ENCODE peak calls at places on chromosomes 2 and 18, in four cellular contexts. T is GM12878, B is K562, Q is HepG2. Z is an unnamed sample.

GRCh38 chr2:128594273-128594910 is 275.7 kb upstream of the HS6ST1 start:
- DNase-seq in T (no peak), B (no peak), Q (no peak), Z (no peak)

GRCh38 chr2:30691091-30691947 is 115.9 kb downstream of the CAPN13 start:
- DNase-seq in T (no peak), B (no peak), Q (no peak), Z (no peak)

GRCh38 chr18:79413426-79413825 is 17.7 kb downstream of the NFATC1 start:
- DNase-seq in T (no peak), B (no peak), Q (no peak), Z (no peak)

GRCh38 chr2:220891405-220891804 is 680.7 kb downstream of the EPHA4 start:
- DNase-seq in T (no peak), B (no peak), Q (no peak), Z (peak; percentile 60)

GRCh38 chr18:32175265-32175664 is 14.6 kb upstream of the MEP1B start:
- DNase-seq in T (no peak), B (no peak), Q (no peak), Z (no peak)

GRCh38 chr18:23260932-23261590 is 125.8 kb downstream of the CABLES1 start:
- DNase-seq in T (no peak), B (no peak), Q (no peak), Z (no peak)

GRCh38 chr2:105103481-105103880 is 65.6 kb downstream of the MRPS9 start:
- DNase-seq in T (no peak), B (no peak), Q (no peak), Z (no peak)

GRCh38 chr2:85423525-85423924 is 5.0 kb downstream of the SH2D6 start:
- DNase-seq in T (no peak), B (no peak), Q (no peak), Z (no peak)

GRCh38 chr2:193350509-193350908 is 1155.8 kb upstream of the TMEFF2 start:
- DNase-seq in T (no peak), B (no peak), Q (no peak), Z (no peak)

GRCh38 chr2:58562281-58562680 is 321.2 kb upstream of the FANCL start:
- DNase-seq in T (no peak), B (no peak), Q (no peak), Z (no peak)

GRCh38 chr18:59061914-59062642 is 77.6 kb upstream of the SEC11C start:
- DNase-seq in T (peak; percentile 27), B (no peak), Q (no peak), Z (no peak)

GRCh38 chr18:54161267-54161666 is 63.2 kb downstream of the MBD2 start:
- DNase-seq in T (no peak), B (no peak), Q (no peak), Z (no peak)

GRCh38 chr18:58045265-58046086 is 1.4 kb downstream of the NEDD4L start:
- DNase-seq in T (no peak), B (peak; percentile 19), Q (peak; percentile 41), Z (no peak)

GRCh38 chr18:32139835-32140283 is 48.2 kb downstream of the RNF138 start:
- DNase-seq in T (no peak), B (no peak), Q (no peak), Z (no peak)

GRCh38 chr2:111704246-111704645 is 179.7 kb downstream of the ANAPC1 start:
- DNase-seq in T (no peak), B (no peak), Q (peak; percentile 28), Z (no peak)

GRCh38 chr2:7593286-7593685 is 676.1 kb downstream of the RNF144A start:
- DNase-seq in T (no peak), B (peak; percentile 7), Q (no peak), Z (no peak)

GRCh38 chr18:32911660-32912284 is 138.9 kb upstream of the KLHL14 start:
- DNase-seq in T (no peak), B (no peak), Q (no peak), Z (no peak)

GRCh38 chr2:163465440-163465839 is 270.4 kb downstream of the FIGN start:
- DNase-seq in T (no peak), B (no peak), Q (no peak), Z (no peak)

GRCh38 chr2:44237221-44237620 is 38.1 kb upstream of the SLC3A1 start:
- DNase-seq in T (peak; percentile 26), B (no peak), Q (no peak), Z (no peak)

GRCh38 chr2:189633392-189633811 is 27.9 kb upstream of the ASNSD1 start:
- DNase-seq in T (no peak), B (no peak), Q (no peak), Z (no peak)

GRCh38 chr2:29811378-29811777 is 110.0 kb downstream of the ALK start:
- DNase-seq in T (no peak), B (no peak), Q (no peak), Z (no peak)

GRCh38 chr2:133884739-133885381 is 316.6 kb upstream of the NCKAP5 start:
- DNase-seq in T (no peak), B (no peak), Q (peak; percentile 14), Z (no peak)

GRCh38 chr2:9174771-9175441 is 31.7 kb upstream of the ASAP2 start:
- DNase-seq in T (no peak), B (no peak), Q (no peak), Z (no peak)

GRCh38 chr18:62894681-62895390 is 179.5 kb downstream of the PHLPP1 start:
- DNase-seq in T (no peak), B (no peak), Q (no peak), Z (no peak)

GRCh38 chr2:37635359-37636208 is 35.9 kb downstream of the CDC42EP3 start:
- DNase-seq in T (peak; percentile 92), B (no peak), Q (no peak), Z (no peak)

GRCh38 chr2:52518673-52519072 is 1248.9 kb upstream of the CHAC2 start:
- DNase-seq in T (no peak), B (no peak), Q (no peak), Z (no peak)

GRCh38 chr18:3584897-3585460 is 135.0 kb downstream of the TGIF1 start:
- DNase-seq in T (no peak), B (peak; percentile 24), Q (no peak), Z (no peak)

GRCh38 chr18:45280486-45281263 is 334.6 kb upstream of the SLC14A2 start:
- DNase-seq in T (no peak), B (no peak), Q (no peak), Z (no peak)

GRCh38 chr2:108586631-108587030 is 52.4 kb downstream of the LIMS1 start:
- DNase-seq in T (no peak), B (no peak), Q (no peak), Z (no peak)

GRCh38 chr18:48673456-48674197 is 134.8 kb downstream of the CTIF start:
- DNase-seq in T (no peak), B (no peak), Q (no peak), Z (no peak)

GRCh38 chr2:24280161-24280560 is 80.2 kb downstream of the ITSN2 start:
- DNase-seq in T (no peak), B (no peak), Q (no peak), Z (no peak)

GRCh38 chr2:55155764-55156221 is 76.3 kb downstream of the CLHC1 start:
- DNase-seq in T (no peak), B (no peak), Q (no peak), Z (no peak)

GRCh38 chr18:12657849-12658829 is at the start of gene SPIRE1:
- DNase-seq in T (no peak), B (peak; percentile 83), Q (peak; percentile 29), Z (peak; percentile 52)
- TF ChIP-seq FOXK2 in T (no peak), B (no peak), Q (no peak), Z (no peak)

DNA sequence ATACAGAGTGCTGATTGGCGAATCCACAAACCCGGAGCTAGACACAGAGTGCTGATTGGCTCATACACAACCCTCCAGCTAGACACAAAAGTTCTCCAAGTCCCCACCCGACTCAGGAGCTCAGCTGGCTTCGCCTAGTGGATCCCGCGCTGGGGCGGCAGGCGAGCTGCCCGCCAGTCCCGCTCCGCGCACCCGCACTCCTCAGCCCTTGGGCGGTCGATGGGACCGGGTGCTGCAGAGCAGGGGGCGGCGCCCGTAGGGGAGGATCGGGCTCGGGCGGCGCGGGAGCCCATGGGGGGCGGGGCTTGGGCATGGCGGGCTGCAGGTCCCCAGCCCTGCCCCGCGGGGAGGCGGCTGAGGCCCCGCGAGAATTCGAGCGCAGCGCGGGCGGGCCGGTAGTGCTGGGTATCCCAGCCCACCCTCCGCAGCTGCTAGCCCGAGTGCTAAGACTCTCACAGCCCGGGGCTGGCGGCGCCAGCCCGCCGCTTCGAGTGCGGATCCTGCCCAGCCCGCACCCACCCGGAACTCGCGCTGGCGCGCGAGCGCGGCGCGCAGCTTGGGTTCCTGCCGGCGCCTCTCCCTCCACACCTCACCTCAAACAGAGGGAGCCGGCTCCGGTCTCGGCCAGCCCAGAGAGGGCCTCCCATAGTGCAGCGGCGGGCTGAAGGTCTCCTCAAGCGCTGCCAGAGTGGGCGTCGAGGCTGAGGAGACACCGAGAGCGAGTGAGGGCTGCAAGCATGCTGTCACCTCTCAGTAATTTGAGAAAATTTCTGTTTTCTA is 75.5 kb upstream of the ATP5MC3 start:
- DNase-seq in T (no peak), B (no peak), Q (no peak), Z (no peak)
- TF ChIP-seq FOXK2 in T (no peak), B (no peak), Q (no peak), Z (no peak)

GRCh38 chr2:217434183-217434620 is 568.6 kb downstream of the TNS1 start:
- DNase-seq in T (peak; percentile 49), B (peak; percentile 21), Q (peak; percentile 69), Z (peak; percentile 94)
- TF ChIP-seq FOXK2 in T (no peak), B (no peak), Q (no peak), Z (no peak)

GRCh38 chr2:206797376-206797775 is 32.0 kb downstream of the FASTKD2 start:
- DNase-seq in T (no peak), B (no peak), Q (no peak), Z (no peak)
- TF ChIP-seq FOXK2 in T (no peak), B (no peak), Q (no peak), Z (no peak)

GRCh38 chr18:11660691-11661090 is 28.4 kb upstream of the GNAL start:
- DNase-seq in T (no peak), B (no peak), Q (no peak), Z (no peak)

GRCh38 chr18:11663630-11664029 is 25.4 kb upstream of the GNAL start:
- DNase-seq in T (no peak), B (no peak), Q (no peak), Z (no peak)

GRCh38 chr18:11664286-11664685 is 24.8 kb upstream of the GNAL start:
- DNase-seq in T (no peak), B (no peak), Q (no peak), Z (no peak)

GRCh38 chr18:11658989-11659388 is 30.1 kb upstream of the GNAL start:
- DNase-seq in T (no peak), B (no peak), Q (peak; percentile 7), Z (no peak)

GRCh38 chr18:11661430-11661829 is 27.6 kb upstream of the GNAL start:
- DNase-seq in T (no peak), B (no peak), Q (no peak), Z (no peak)
- TF ChIP-seq FOXK2 in T (no peak), B (no peak), Q (no peak), Z (no peak)

DNA sequence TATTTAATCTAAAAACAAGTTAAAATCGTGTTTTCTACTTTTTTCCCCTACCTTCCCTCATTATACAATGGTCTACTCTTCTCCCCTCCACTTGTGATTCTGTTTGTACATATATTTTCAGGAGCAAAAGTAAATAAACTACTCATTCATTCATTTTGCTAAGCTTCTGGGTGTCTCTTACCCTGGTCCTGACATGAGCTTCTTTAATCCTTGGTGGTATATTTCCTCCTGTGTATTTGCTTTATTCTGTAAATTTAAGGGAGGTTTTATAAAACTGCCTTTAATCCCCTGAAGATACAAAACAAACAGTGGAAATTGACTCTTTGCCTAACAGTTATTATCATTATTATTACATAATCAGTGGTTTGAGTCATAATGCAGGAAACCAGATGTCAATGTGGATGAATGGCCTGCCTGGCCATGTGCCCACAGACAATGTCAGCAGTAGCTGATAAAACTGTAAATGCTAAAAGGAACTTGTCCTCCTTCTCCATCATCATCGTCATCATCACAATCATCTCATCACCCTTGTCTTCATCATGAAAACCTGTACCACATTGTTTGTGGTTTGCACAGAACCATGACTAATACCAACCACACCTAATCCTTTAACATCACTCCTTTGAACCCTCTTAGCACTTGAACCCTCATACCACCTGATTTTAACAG is 95.8 kb downstream of the HNMT start:
- DNase-seq in T (no peak), B (peak; percentile 15), Q (peak; percentile 46), Z (no peak)
- TF ChIP-seq FOXK2 in T (no peak), B (peak; percentile 9), Q (no peak), Z (no peak)

Z was measured in HEK293T.